ENCODE peak calls at places on chromosomes 16 and 17, in eight cellular contexts. Q is heart right ventricle; O is mammary epithelial cell; P is upper lobe of right lung; D is aorta; T is effector memory CD4-positive, alpha-beta T cell; C is CD8-positive, alpha-beta memory T cell; U is OCI-LY7. S is an unnamed sample.

GRCh38 chr17:280901-281300 is 71.7 kb downstream of the RPH3AL start:
- DNase-seq in Q (no peak), O (no peak), P (peak), D (peak), T (no peak), C (no peak), U (no peak), S (no peak)

GRCh38 chr17:1894753-1895339 is 65.0 kb downstream of the RPA1 start:
- DNase-seq in Q (no peak), O (no peak), P (peak), D (no peak), T (no peak), C (no peak), U (no peak), S (no peak)

GRCh38 chr17:38701504-38702165 is 3.4 kb upstream of the MLLT6 start:
- DNase-seq in Q (no peak), O (peak), P (no peak), D (no peak), T (peak), C (peak), U (peak), S (no peak)

GRCh38 chr16:28845173-28846079 is 722 bp downstream of the TUFM start:
- DNase-seq in Q (no peak), O (peak), P (no peak), D (peak), T (no peak), C (peak), U (peak), S (no peak)

GRCh38 chr17:12068946-12069345 is 48.3 kb downstream of the MAP2K4 start:
- DNase-seq in Q (no peak), O (no peak), P (no peak), D (no peak), T (no peak), C (no peak), U (no peak), S (no peak)

GRCh38 chr17:41251261-41251660 is 1.8 kb downstream of the KRTAP9-4 start:
- DNase-seq in Q (no peak), O (no peak), P (no peak), D (no peak), T (no peak), C (no peak), U (no peak), S (no peak)

GRCh38 chr16:70480127-70481105 is 26.0 kb downstream of the FCSK start:
- DNase-seq in Q (no peak), O (no peak), P (no peak), D (no peak), T (no peak), C (no peak), U (no peak), S (no peak)

GRCh38 chr17:82244413-82245140 is 15.7 kb downstream of the SLC16A3 start:
- DNase-seq in Q (no peak), O (no peak), P (no peak), D (no peak), T (no peak), C (no peak), U (peak), S (no peak)

GRCh38 chr17:37360632-37361031 is 15.2 kb upstream of the C17orf78 start:
- DNase-seq in Q (no peak), O (peak), P (no peak), D (no peak), T (no peak), C (no peak), U (no peak), S (no peak)

GRCh38 chr16:50742521-50743150 is 750 bp downstream of the CYLD start:
- DNase-seq in Q (peak), O (peak), P (peak), D (no peak), T (peak), C (peak), U (peak), S (no peak)

GRCh38 chr17:18026408-18026776 is 12.6 kb downstream of the ATPAF2 start:
- DNase-seq in Q (peak), O (peak), P (no peak), D (no peak), T (no peak), C (peak), U (no peak), S (no peak)

GRCh38 chr17:80219777-80220708 is at the start of the genes SGSH and SLC26A11:
- DNase-seq in Q (peak), O (peak), P (peak), D (peak), T (peak), C (peak), U (peak), S (no peak)

GRCh38 chr17:80219013-80219776 is 938 bp downstream of the SGSH start:
- DNase-seq in Q (peak), O (peak), P (peak), D (peak), T (peak), C (peak), U (peak), S (peak)

GRCh38 chr17:80216473-80217456 is 3.4 kb downstream of the SGSH start:
- DNase-seq in Q (no peak), O (no peak), P (no peak), D (peak), T (no peak), C (no peak), U (no peak), S (no peak)

GRCh38 chr17:80217703-80218362 is 2.3 kb downstream of the SGSH start:
- DNase-seq in Q (no peak), O (no peak), P (no peak), D (no peak), T (no peak), C (no peak), U (no peak), S (no peak)

DNA sequence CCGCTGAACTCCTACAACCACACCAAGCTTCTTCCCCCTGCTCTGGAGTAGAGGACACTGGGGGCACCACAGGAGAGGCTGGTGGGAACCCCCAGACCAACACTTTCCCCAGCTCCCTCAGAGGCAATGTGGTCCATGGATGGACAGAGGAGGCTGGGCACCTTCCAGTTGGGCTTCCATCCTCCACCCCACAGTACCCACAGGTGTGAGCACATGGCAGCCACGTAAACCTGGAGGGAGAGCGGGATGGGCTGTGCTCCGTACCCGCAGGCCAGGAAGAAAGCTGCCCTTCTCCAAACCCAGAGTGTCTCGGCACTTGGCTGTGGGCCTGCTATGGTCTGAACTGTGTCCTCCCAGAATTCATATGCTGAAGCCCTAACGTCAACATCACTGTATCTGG is 1.7 kb downstream of the SGSH start:
- DNase-seq in Q (no peak), O (no peak), P (no peak), D (no peak), T (no peak), C (no peak), U (no peak), S (no peak)
- H3K4me3 ChIP-seq in Q (no peak), O (no peak), P (no peak), D (no peak), T (no peak), C (peak), U (no peak), S (no peak)

GRCh38 chr16:75617121-75617520 is 6.0 kb downstream of the ADAT1 start:
- DNase-seq in Q (no peak), O (no peak), P (no peak), D (no peak), T (no peak), C (no peak), U (no peak), S (no peak)

GRCh38 chr16:75621170-75621477 is 2.0 kb downstream of the ADAT1 start:
- DNase-seq in Q (no peak), O (peak), P (no peak), D (no peak), T (no peak), C (no peak), U (peak), S (no peak)

GRCh38 chr16:75622762-75623605 is at the start of gene ADAT1:
- DNase-seq in Q (peak), O (peak), P (peak), D (peak), T (peak), C (peak), U (peak), S (peak)

GRCh38 chr16:75618782-75619181 is 4.3 kb downstream of the ADAT1 start:
- DNase-seq in Q (no peak), O (no peak), P (no peak), D (no peak), T (no peak), C (no peak), U (no peak), S (no peak)

DNA sequence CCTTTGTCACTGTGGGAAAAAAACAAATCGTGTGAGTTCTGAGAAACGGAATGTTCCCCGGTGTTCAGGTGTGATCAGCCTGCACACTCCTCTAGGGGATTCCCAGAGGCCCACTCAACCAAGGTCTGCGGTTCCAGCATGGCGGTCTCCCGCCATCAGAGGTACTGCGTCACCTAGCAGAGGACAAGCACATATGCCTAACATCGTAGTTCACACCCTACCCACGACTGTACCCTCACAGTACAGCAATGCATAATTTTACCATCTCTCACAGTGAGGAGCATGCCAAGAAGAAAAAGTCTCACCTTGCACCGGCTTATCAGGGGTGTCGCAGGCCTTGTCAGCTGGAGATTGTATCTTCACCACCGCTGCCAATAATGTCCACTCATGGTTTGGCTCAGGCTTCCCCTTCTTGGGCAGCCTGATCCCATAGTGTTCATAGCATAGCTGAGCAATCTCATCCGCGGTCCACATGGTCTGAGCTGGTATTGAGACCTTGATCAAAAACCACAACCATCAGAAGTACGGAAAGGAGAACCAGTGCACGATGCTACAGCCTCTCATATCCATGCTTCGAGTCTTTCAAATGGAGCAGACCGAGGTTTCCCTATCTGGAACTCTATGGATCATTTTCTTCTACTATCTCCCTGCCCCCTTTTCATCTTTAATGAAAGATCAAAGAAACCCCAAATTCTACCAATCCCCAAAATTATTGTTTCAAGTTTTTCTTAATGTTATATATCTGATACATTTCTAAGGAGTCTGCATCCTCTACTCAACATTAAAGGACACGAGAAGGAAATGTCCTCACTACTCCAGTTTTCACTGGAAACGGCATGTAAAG is 2.5 kb downstream of the ADAT1 start:
- DNase-seq in Q (no peak), O (no peak), P (no peak), D (no peak), T (peak), C (peak), U (no peak), S (no peak)
- H3K4me3 ChIP-seq in Q (no peak), O (no peak), P (no peak), D (no peak), T (no peak), C (peak), U (peak), S (no peak)

DNA sequence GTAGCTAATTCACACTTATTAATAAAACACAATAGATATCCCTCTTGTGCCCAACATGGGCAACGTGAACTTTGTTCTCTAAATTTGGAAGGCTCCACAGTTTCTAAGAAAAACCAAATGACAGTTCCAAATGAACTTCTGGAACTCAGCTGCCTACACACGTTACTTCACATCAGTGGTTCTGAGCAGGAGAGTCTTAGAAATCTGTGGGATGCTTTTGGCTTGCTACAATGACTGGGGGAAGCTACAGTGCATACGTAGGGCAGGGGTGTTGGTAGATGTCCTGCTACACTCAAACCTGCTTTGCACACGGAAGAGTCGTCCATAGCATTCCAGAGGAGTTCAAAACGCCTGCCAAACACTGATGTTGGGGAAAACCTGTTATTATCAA is 8.0 kb downstream of the TXNDC11 start:
- DNase-seq in Q (no peak), O (no peak), P (no peak), D (no peak), T (no peak), C (no peak), U (no peak), S (no peak)
- H3K4me3 ChIP-seq in Q (no peak), O (no peak), P (no peak), D (no peak), T (no peak), C (no peak), U (peak), S (no peak)

GRCh38 chr16:80902306-80903154 is 98.1 kb upstream of the CDYL2 start:
- DNase-seq in Q (no peak), O (no peak), P (no peak), D (no peak), T (no peak), C (no peak), U (no peak), S (no peak)

GRCh38 chr16:80896778-80897177 is 92.4 kb upstream of the CDYL2 start:
- DNase-seq in Q (no peak), O (no peak), P (no peak), D (no peak), T (no peak), C (no peak), U (no peak), S (no peak)

GRCh38 chr16:80900593-80900954 is 96.2 kb upstream of the CDYL2 start:
- DNase-seq in Q (no peak), O (no peak), P (no peak), D (no peak), T (no peak), C (no peak), U (no peak), S (no peak)

GRCh38 chr16:80903616-80904015 is 99.2 kb upstream of the CDYL2 start:
- DNase-seq in Q (no peak), O (no peak), P (no peak), D (no peak), T (no peak), C (no peak), U (no peak), S (no peak)

DNA sequence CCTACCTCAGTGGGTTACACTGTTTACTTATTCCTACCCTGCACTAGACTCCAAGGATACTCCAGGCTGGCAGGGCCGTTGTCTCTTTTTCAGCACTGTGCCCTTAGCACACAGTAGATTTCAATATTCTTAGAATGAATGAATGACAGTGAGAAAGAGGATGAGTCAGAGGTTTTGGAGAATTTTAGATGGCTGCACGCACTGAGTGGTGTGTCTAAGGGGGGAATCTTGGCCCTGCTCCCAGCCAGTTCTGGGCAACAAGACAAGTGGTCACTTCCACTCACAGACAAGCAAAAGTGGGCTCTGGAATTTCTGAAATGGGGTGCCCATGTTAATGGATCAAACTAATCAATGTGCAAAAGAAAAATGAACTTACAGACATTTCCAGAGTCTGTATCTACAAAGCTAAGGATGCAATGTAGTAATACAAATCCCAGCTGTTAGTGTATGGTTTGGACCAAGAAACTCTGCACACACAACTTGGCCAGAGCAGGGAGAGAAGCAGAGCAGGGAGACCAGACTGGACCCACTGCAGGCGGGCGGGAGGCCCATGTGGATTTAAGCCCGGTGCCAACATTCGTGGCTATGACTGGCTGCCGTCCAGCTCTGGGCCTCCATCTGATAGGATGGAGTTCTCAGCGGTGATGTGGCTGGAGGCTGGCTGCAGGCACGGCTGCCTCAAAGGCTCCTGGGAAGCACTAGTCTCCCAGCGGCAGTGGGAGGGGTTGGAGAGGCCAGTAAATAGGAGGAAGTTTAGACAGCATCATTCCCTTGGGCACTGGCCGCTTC is 95.6 kb upstream of the CDYL2 start:
- DNase-seq in Q (peak), O (peak), P (peak), D (peak), T (no peak), C (no peak), U (no peak), S (no peak)
- H3K4me3 ChIP-seq in Q (no peak), O (no peak), P (no peak), D (no peak), T (no peak), C (no peak), U (no peak), S (no peak)

DNA sequence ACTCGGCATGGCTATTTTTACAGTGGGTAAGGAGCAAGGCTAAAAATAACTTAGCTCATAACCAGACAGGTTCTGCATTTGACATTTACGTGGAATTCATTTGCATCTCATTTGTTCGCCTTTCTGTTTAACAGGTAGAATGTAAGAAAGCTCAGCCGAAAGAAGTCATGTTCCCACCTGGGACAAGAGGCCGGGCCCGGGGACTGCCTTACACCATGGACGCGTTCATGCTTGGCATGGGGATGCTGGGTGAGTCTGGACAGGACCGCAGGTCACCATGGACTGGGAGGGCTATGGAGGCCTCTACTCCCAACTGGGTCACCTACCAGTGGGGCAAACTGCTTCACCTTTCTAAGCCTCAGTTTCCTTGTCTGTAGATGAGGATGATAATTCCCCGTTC is 129.3 kb downstream of the CCDC182 start:
- DNase-seq in Q (no peak), O (no peak), P (peak), D (peak), T (no peak), C (no peak), U (no peak), S (no peak)
- H3K4me3 ChIP-seq in Q (no peak), O (no peak), P (no peak), D (no peak), T (no peak), C (no peak), U (no peak), S (no peak)